ENCODE peak calls at places on chromosomes 4 and X, in four cellular contexts. U is T-cell, D is H7, A is endothelial cell of umbilical vein. P is an unnamed sample.

GRCh38 chr4:53777244-53777984 is 186.1 kb upstream of the LNX1 start:
- DNase-seq in U (no peak), D (no peak), A (no peak), P (no peak)

GRCh38 chr4:163384926-163385325 is 41.2 kb downstream of the NPY5R start:
- DNase-seq in U (no peak), D (no peak), A (no peak), P (no peak)

GRCh38 chrX:22526339-22526738 is 253.6 kb downstream of the CBLL2 start:
- DNase-seq in U (no peak), D (no peak), A (peak), P (no peak)

GRCh38 chr4:910366-911091 is 21.6 kb downstream of the GAK start:
- DNase-seq in U (no peak), D (peak), A (no peak), P (no peak)

GRCh38 chr4:184599492-184600135 is 49.6 kb downstream of the CASP3 start:
- DNase-seq in U (no peak), D (no peak), A (no peak), P (no peak)

GRCh38 chrX:8851487-8851886 is 50.3 kb upstream of the FAM9A start:
- DNase-seq in U (no peak), D (no peak), A (no peak), P (no peak)

GRCh38 chr4:71231073-71231752 is 107.6 kb upstream of the SLC4A4 start:
- DNase-seq in U (no peak), D (no peak), A (no peak), P (no peak)

GRCh38 chr4:157270108-157270507 is 49.6 kb downstream of the GRIA2 start:
- DNase-seq in U (no peak), D (no peak), A (no peak), P (no peak)

GRCh38 chr4:112726041-112726440 is 89.1 kb downstream of the LARP7 start:
- DNase-seq in U (no peak), D (peak), A (no peak), P (no peak)

GRCh38 chr4:74555231-74555630 is 110.3 kb downstream of the AREG start:
- DNase-seq in U (no peak), D (no peak), A (no peak), P (no peak)

GRCh38 chr4:8340721-8341680 is 71.4 kb downstream of the HTRA3 start:
- DNase-seq in U (no peak), D (no peak), A (no peak), P (no peak)

GRCh38 chr4:102411416-102411815 is 66.1 kb upstream of the SLC39A8 start:
- DNase-seq in U (no peak), D (no peak), A (no peak), P (no peak)

GRCh38 chr4:153518637-153519384 is 52.7 kb downstream of the TMEM131L start:
- DNase-seq in U (no peak), D (no peak), A (no peak), P (no peak)

GRCh38 chr4:52358855-52359254 is 300.2 kb downstream of the USP46 start:
- DNase-seq in U (no peak), D (no peak), A (no peak), P (no peak)

GRCh38 chr4:12359420-12359819 is 930.7 kb upstream of the HS3ST1 start:
- DNase-seq in U (no peak), D (peak), A (no peak), P (peak)

GRCh38 chr4:41360214-41360910 is 103.6 kb downstream of the UCHL1 start:
- DNase-seq in U (no peak), D (peak), A (peak), P (peak)

GRCh38 chr4:2387205-2387604 is 31.2 kb downstream of the ZFYVE28 start:
- DNase-seq in U (no peak), D (no peak), A (no peak), P (no peak)

GRCh38 chr4:134862116-134862515 is 660.5 kb upstream of the PABPC4L start:
- DNase-seq in U (no peak), D (no peak), A (no peak), P (no peak)

P was measured in mesendoderm.